ENCODE peak calls at places on chromosome 15, in ten cellular contexts. O is activated CD4-positive, CD25-positive, alpha-beta regulatory T cell treated with anti-CD3 and anti-CD28 coated beads, Interleukin-2, amount 50 U/mL, for 72 hours; M is mesothelial cell of epicardium; D is stimulated activated CD8-positive, alpha-beta memory T cell treated with anti-CD3 and anti-CD28 coated beads, Interleukin-4, amount 100 ng/mL, for 4 hours; W is kidney; U is NCI-H1436; E is CD8-positive, alpha-beta T cell; K is NCI-H1417; G is nucleus accumbens; N is fibroblast of lung. C is an unnamed sample.

GRCh38 chr15:32705450-32705849 is 12.4 kb upstream of the GREM1 start:
- DNase-seq in O (no peak), M (no peak), D (no peak), W (no peak), U (no peak), E (no peak), K (no peak), G (no peak), N (peak), C (no peak)

GRCh38 chr15:59372352-59373211 is at the start of gene MYO1E:
- DNase-seq in O (peak), M (peak), D (no peak), W (peak), U (peak), E (no peak), K (peak), G (peak), N (peak), C (peak)

GRCh38 chr15:101172421-101173097 is 79.3 kb downstream of the CHSY1 start:
- DNase-seq in O (no peak), M (no peak), D (no peak), W (no peak), U (peak), E (no peak), K (peak), G (no peak), N (no peak), C (no peak)

GRCh38 chr15:79644091-79644490 is 212.0 kb downstream of the MINAR1 start:
- DNase-seq in O (no peak), M (no peak), D (no peak), W (no peak), U (no peak), E (no peak), K (no peak), G (no peak), N (peak), C (peak)

GRCh38 chr15:68218847-68219798 is 10.4 kb downstream of the CLN6 start:
- DNase-seq in O (no peak), M (no peak), D (no peak), W (peak), U (no peak), E (no peak), K (no peak), G (no peak), N (no peak), C (no peak)

GRCh38 chr15:67998599-67999122 is 55.5 kb upstream of the PIAS1 start:
- DNase-seq in O (no peak), M (no peak), D (no peak), W (no peak), U (no peak), E (no peak), K (no peak), G (no peak), N (peak), C (peak)

GRCh38 chr15:68982976-68983550 is 31.4 kb upstream of the NOX5 start:
- DNase-seq in O (no peak), M (no peak), D (no peak), W (no peak), U (no peak), E (no peak), K (no peak), G (no peak), N (no peak), C (no peak)

GRCh38 chr15:52233405-52233804 is 42.2 kb upstream of the GNB5 start:
- DNase-seq in O (no peak), M (no peak), D (no peak), W (no peak), U (no peak), E (no peak), K (no peak), G (no peak), N (no peak), C (no peak)

GRCh38 chr15:64000183-64000710 is 46.0 kb downstream of the DAPK2 start:
- DNase-seq in O (no peak), M (no peak), D (no peak), W (no peak), U (no peak), E (no peak), K (no peak), G (no peak), N (no peak), C (no peak)

GRCh38 chr15:42734076-42734672 is 2.8 kb downstream of the CDAN1 start:
- DNase-seq in O (no peak), M (no peak), D (no peak), W (no peak), U (no peak), E (no peak), K (no peak), G (no peak), N (no peak), C (no peak)

GRCh38 chr15:40424483-40425115 is 16.2 kb upstream of the BAHD1 start:
- DNase-seq in O (no peak), M (no peak), D (no peak), W (no peak), U (no peak), E (no peak), K (no peak), G (no peak), N (no peak), C (no peak)

GRCh38 chr15:78347586-78348543 is 7.7 kb downstream of the CRABP1 start:
- DNase-seq in O (no peak), M (no peak), D (no peak), W (no peak), U (no peak), E (no peak), K (no peak), G (no peak), N (no peak), C (no peak)

GRCh38 chr15:74830868-74831267 is 4.4 kb downstream of the CPLX3 start:
- DNase-seq in O (no peak), M (no peak), D (no peak), W (no peak), U (no peak), E (no peak), K (no peak), G (peak), N (no peak), C (no peak)

GRCh38 chr15:83289160-83289559 is 4.7 kb upstream of the BNC1 start:
- DNase-seq in O (no peak), M (no peak), D (no peak), W (no peak), U (no peak), E (no peak), K (no peak), G (no peak), N (peak), C (no peak)

GRCh38 chr15:65791335-65792129 is 561 bp downstream of the DENND4A start:
- DNase-seq in O (peak), M (peak), D (no peak), W (peak), U (peak), E (peak), K (peak), G (peak), N (peak), C (no peak)

GRCh38 chr15:39205506-39206371 is 375.1 kb upstream of the THBS1 start:
- DNase-seq in O (no peak), M (no peak), D (no peak), W (no peak), U (no peak), E (no peak), K (no peak), G (no peak), N (no peak), C (no peak)

C was measured in stromal cell of bone marrow.